ENCODE peak calls at places on chromosomes 2 and 18, in eight cellular contexts. B, K, C, N, W, L, T and U are unnamed samples.

GRCh38 chr2:46072146-46072820 is 224.9 kb upstream of the EPAS1 start:
- DNase-seq in W (no peak), L (no peak), C (no peak), N (peak), T (no peak), B (no peak), K (peak), U (peak)

GRCh38 chr2:20643060-20643459 is 7.8 kb downstream of the HS1BP3 start:
- DNase-seq in T (no peak), K (no peak), N (no peak), L (no peak), C (no peak), B (no peak), W (peak), U (no peak)

GRCh38 chr2:119293254-119293653 is 69.6 kb downstream of the STEAP3 start:
- DNase-seq in N (no peak), L (no peak), T (no peak), K (peak), B (no peak), C (no peak), W (no peak), U (peak)

GRCh38 chr18:10169064-10169562 is 255.3 kb downstream of the VAPA start:
- DNase-seq in W (no peak), N (no peak), C (no peak), K (peak), T (no peak), B (no peak), L (no peak), U (no peak)

GRCh38 chr2:162175720-162176119 is 23.7 kb upstream of the GCG start:
- DNase-seq in T (no peak), C (no peak), W (no peak), B (no peak), N (no peak), K (no peak), L (no peak), U (no peak)

GRCh38 chr18:45611943-45612342 is 3.3 kb upstream of the SLC14A2 start:
- DNase-seq in K (no peak), L (no peak), T (no peak), C (no peak), B (no peak), W (no peak), N (no peak), U (no peak)

GRCh38 chr2:97797355-97797754 is 84.0 kb downstream of the ZAP70 start:
- DNase-seq in K (no peak), N (no peak), T (no peak), W (no peak), C (no peak), B (no peak), L (no peak), U (no peak)

GRCh38 chr2:128732976-128733431 is 414.3 kb upstream of the HS6ST1 start:
- DNase-seq in K (peak), B (no peak), C (no peak), L (no peak), N (no peak), W (peak), T (no peak), U (no peak)

GRCh38 chr2:186995092-186995491 is 146.1 kb upstream of the ZSWIM2 start:
- DNase-seq in W (no peak), N (no peak), B (no peak), C (no peak), L (no peak), K (peak), T (no peak), U (peak)

GRCh38 chr2:45622704-45623103 is 11.6 kb upstream of the SRBD1 start:
- DNase-seq in B (no peak), W (no peak), T (no peak), N (no peak), C (no peak), L (no peak), K (no peak), U (no peak)

GRCh38 chr2:9030190-9030589 is 26.7 kb upstream of the MBOAT2 start:
- DNase-seq in T (no peak), N (no peak), C (no peak), L (no peak), W (no peak), K (no peak), B (no peak), U (no peak)

GRCh38 chr2:60855989-60856669 is 25.2 kb upstream of the REL start:
- DNase-seq in W (no peak), B (no peak), N (no peak), T (no peak), K (no peak), L (no peak), C (no peak), U (no peak)